ENCODE peak calls at places on chromosomes 11 and 22, in six cellular contexts. J is GM12878, M is K562, F is HepG2, Y is H1, L is GM12892. W is an unnamed sample.

GRCh38 chr11:120525285-120526085 is 13.9 kb downstream of the GRIK4 start:
- DNase-seq in J (no peak), M (no peak), F (no peak), Y (no peak), L (no peak), W (no peak)

GRCh38 chr11:12526789-12527188 is 147.4 kb upstream of the TEAD1 start:
- DNase-seq in J (no peak), M (no peak), F (no peak), Y (no peak), L (no peak), W (no peak)

GRCh38 chr22:34992672-34993071 is 73.3 kb upstream of the ISX start:
- DNase-seq in J (no peak), M (no peak), F (no peak), Y (no peak), L (no peak), W (no peak)

GRCh38 chr22:44179989-44180705 is 578 bp upstream of the PARVG start:
- DNase-seq in J (no peak), M (no peak), F (no peak), Y (no peak), L (no peak), W (no peak)

GRCh38 chr22:20957118-20957690 is 9.9 kb upstream of the AIFM3 start:
- DNase-seq in J (no peak), M (no peak), F (no peak), Y (peak; percentile 78), L (no peak), W (no peak)

GRCh38 chr11:109037856-109038780 is 373.2 kb downstream of the DDX10 start:
- DNase-seq in J (no peak), M (no peak), F (no peak), Y (no peak), L (no peak), W (no peak)

GRCh38 chr11:131855320-131855719 is 484.9 kb downstream of the NTM start:
- DNase-seq in J (no peak), M (no peak), F (no peak), Y (no peak), L (no peak), W (no peak)

GRCh38 chr11:66136752-66137123 is 66.7 kb downstream of the PACS1 start:
- DNase-seq in J (no peak), M (no peak), F (peak; percentile 37), Y (no peak), L (no peak), W (no peak)

GRCh38 chr11:58392741-58393140 is 13.9 kb downstream of the OR5B3 start:
- DNase-seq in J (no peak), M (no peak), F (peak; percentile 2), Y (no peak), L (no peak), W (no peak)

GRCh38 chr22:23909258-23909898 is 15.2 kb downstream of the MIF start:
- DNase-seq in J (no peak), M (no peak), F (no peak), Y (no peak), L (no peak), W (no peak)
- TF ChIP-seq POLR2A in J (no peak), M (no peak), F (no peak), Y (no peak), L (no peak), W (no peak)

GRCh38 chr11:19935507-19935906 is 222.9 kb downstream of the NAV2 start:
- DNase-seq in J (no peak), M (no peak), F (no peak), Y (no peak), L (no peak), W (no peak)
- TF ChIP-seq TAF1 in J (no peak), M (no peak), F (no peak), Y (no peak), L (no peak), W (no peak)

DNA sequence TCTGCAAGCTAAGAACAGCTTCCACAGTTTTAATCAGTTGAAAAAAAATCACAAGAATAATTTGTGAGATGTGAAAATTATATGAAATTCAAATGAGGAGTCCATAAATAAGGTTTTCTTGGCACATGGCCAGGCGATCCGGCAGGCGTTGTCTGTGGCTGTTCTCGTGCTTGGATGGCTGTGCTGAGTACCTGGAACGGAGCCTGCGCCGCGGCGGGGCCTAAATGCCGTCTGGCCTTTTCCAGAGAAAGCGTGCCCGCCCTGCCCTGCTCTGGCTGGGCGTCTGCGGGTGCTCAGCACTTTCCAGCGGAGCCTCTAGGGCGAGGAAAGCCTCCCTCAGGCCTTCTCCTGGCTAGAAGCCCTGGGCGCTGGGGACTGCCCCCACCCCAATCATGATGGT is 41.8 kb downstream of the OSBPL5 start:
- DNase-seq in J (no peak), M (no peak), F (no peak), Y (no peak), L (no peak), W (no peak)
- TF ChIP-seq POLR2AphosphoS5 in J (no peak), M (no peak), F (no peak), Y (no peak), L (no peak), W (no peak)

GRCh38 chr22:46068176-46068907 is 82.0 kb upstream of the PPARA start:
- DNase-seq in J (no peak), M (no peak), F (no peak), Y (no peak), L (no peak), W (no peak)

GRCh38 chr22:46066691-46067090 is 83.6 kb upstream of the PPARA start:
- DNase-seq in J (no peak), M (no peak), F (no peak), Y (no peak), L (no peak), W (no peak)

GRCh38 chr22:46068908-46069481 is 81.3 kb upstream of the PPARA start:
- DNase-seq in J (no peak), M (no peak), F (no peak), Y (no peak), L (no peak), W (no peak)

GRCh38 chr22:46065733-46066454 is 84.4 kb upstream of the PPARA start:
- DNase-seq in J (no peak), M (no peak), F (no peak), Y (no peak), L (no peak), W (no peak)

DNA sequence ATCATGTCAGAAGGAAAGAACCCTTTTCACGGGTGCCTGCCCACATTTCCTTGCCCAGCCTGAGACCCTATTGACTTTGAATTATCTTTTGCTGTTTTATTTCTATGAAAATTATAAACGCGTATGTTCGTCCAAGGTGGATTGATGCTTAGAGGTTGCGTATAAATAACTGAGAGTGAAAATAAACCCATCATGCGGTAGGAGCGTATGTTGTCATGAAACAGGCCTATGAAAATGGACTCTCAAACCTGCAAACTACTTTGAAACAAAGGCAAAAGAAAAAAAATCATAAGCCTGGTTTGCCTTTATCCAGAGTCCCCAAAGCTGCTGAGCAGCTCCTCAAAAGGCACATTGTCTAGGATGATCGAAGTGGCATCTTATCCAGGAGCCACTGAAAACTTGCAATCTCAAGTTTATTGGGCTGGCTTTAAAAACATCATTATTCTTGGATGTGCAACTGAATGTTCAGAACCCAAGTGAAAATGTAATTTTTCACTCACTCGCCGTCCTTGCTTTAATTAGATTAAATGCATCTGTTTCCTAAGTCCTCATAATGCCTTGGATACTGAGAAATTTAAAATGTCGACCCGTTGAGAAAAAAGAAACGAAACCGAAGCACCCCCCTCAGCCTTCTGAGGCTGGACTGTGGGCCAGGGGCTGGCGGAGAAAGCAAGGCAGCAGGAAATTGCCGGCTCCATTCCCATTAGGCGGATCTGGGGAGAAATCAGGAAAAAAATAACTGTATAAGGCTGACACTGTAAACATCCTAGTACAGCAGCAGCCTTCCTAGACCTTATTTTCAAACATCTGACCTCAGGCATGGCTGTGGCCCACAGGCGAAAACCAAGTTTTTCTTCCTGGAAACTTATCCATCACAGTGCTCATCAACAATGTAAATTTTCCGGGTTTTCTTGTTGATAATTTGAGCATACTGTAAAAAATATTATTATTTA is 82.9 kb upstream of the PPARA start:
- DNase-seq in J (no peak), M (no peak), F (no peak), Y (no peak), L (no peak), W (no peak)
- TF ChIP-seq POLR2A in J (no peak), M (no peak), F (no peak), Y (no peak), L (no peak), W (no peak)

DNA sequence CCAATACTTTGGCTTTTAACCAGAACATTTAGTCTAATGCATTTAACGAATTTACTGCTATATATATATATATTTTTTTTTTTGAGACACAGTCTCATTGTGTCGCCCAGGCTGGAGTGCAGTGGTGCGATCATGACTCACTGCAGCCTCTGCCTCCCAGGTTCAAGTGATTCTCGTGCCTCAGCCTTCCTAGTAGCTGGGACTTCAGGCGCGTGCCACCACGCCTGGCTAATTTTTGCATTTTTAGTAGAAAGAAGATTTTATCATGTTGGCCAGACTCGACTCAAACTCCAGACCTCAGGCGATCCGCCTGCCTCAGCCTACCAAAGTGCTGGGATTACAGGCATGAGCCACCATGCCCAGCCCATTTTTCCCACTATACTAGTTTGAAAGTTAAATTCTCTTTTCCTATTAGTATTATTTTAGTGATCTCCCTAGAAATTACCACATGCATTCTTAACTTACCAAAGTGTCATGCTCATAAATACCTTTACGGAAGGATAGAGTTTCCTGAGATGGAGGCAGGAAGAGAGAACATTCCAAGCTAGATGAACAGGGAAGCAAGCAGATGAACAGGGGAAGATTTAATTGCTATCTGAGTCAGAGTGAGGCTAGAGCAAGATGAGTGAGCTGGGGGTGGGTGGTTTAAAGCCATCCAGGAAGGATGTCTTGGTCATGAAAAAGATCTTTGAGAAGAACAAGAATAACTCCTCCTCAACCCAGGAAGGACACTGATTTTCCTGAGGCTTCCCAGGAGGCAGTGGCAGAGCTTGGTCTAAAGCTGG is 4.4 kb upstream of the PGAP2 start:
- DNase-seq in J (no peak), M (no peak), F (no peak), Y (no peak), L (no peak), W (no peak)
- TF ChIP-seq TAF1 in J (no peak), M (no peak), F (no peak), Y (no peak), L (no peak), W (no peak)

DNA sequence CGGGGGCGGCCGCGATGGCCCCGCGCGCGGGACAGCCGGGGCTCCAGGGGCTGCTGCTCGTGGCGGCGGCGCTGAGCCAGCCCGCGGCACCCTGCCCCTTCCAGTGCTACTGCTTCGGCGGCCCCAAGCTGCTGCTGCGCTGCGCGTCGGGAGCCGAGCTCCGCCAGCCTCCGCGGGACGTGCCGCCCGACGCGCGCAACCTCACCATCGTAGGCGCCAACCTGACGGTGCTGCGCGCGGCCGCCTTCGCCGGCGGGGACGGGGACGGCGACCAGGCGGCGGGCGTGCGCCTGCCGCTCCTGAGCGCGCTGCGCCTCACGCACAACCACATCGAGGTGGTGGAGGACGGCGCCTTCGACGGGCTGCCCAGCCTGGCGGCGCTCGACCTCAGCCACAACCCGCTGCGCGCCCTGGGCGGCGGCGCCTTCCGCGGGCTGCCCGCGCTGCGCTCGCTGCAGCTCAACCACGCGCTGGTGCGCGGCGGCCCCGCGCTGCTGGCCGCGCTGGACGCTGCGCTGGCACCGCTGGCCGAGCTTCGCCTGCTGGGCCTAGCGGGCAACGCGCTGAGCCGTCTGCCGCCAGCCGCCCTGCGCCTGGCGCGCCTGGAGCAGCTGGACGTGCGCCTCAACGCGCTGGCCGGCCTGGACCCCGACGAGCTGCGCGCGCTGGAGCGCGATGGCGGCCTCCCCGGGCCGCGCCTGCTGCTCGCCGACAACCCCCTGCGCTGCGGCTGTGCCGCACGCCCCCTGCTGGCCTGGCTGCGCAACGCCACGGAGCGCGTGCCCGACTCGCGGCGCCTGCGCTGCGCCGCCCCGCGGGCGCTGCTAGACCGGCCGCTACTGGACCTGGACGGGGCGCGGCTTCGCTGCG is 697 bp downstream of the TPBGL start:
- DNase-seq in J (no peak), M (peak; percentile 96), F (peak; percentile 57), Y (peak; percentile 97), L (peak; percentile 97), W (peak; percentile 99)
- TF ChIP-seq POLR2AphosphoS5 in J (no peak), M (no peak), F (no peak), Y (peak; percentile 31), L (no peak), W (no peak)

GRCh38 chr11:1863352-1864215 is 10.7 kb downstream of the LSP1 start:
- DNase-seq in J (no peak), M (peak; percentile 66), F (peak; percentile 29), Y (no peak), L (no peak), W (no peak)
- TF ChIP-seq POLR2A in J (peak; percentile 38), M (no peak), F (no peak), Y (no peak), L (no peak), W (no peak)